ENCODE peak calls at places on chromosomes 7 and 10, in four cellular contexts. F is AG04450, C is breast epithelium, X is tibial artery. D is an unnamed sample.
A peak's percentile ranks its signal among the peaks of the same experiment; 100 is the strongest.

GRCh38 chr7:129684777-129685176 is 73.3 kb downstream of the NRF1 start:
- DNase-seq in F (no peak), C (no peak), X (no peak), D (no peak)

GRCh38 chr10:778626-779330 is 89.3 kb upstream of the DIP2C start:
- DNase-seq in F (no peak), C (no peak), X (no peak), D (no peak)

GRCh38 chr10:45418859-45419672 is 45.0 kb downstream of the ALOX5 start:
- DNase-seq in F (no peak), C (no peak), X (peak; percentile 71), D (no peak)

GRCh38 chr10:75034131-75034512 is 77.3 kb upstream of the SAMD8 start:
- DNase-seq in F (no peak), C (no peak), X (no peak), D (no peak)

GRCh38 chr10:96740141-96740540 is 19.8 kb upstream of the PIK3AP1 start:
- DNase-seq in F (no peak), C (no peak), X (no peak), D (no peak)

GRCh38 chr7:156251861-156252260 is 388.7 kb upstream of the RNF32 start:
- DNase-seq in F (no peak), C (no peak), X (no peak), D (no peak)

GRCh38 chr10:104054430-104054829 is 31.2 kb downstream of the COL17A1 start:
- DNase-seq in F (peak; percentile 18), C (no peak), X (no peak), D (no peak)

GRCh38 chr10:131143425-131144165 is 167.9 kb downstream of the TCERG1L start:
- DNase-seq in F (no peak), C (peak; percentile 24), X (no peak), D (no peak)

GRCh38 chr7:1531263-1531978 is 919 bp downstream of the MAFK start:
- DNase-seq in F (no peak), C (peak; percentile 60), X (peak; percentile 59), D (no peak)

GRCh38 chr10:21020545-21020944 is 123.4 kb upstream of the NEBL start:
- DNase-seq in F (no peak), C (no peak), X (no peak), D (no peak)

GRCh38 chr10:78063236-78063635 is 29.6 kb downstream of the RPS24 start:
- DNase-seq in F (no peak), C (no peak), X (no peak), D (no peak)

GRCh38 chr7:48168159-48168558 is 3.1 kb upstream of the ABCA13 start:
- DNase-seq in F (no peak), C (no peak), X (no peak), D (no peak)

GRCh38 chr10:92830478-92831389 is 17.6 kb upstream of the EXOC6 start:
- DNase-seq in F (no peak), C (no peak), X (no peak), D (no peak)

GRCh38 chr7:2680792-2681490 is 7.1 kb upstream of the AMZ1 start:
- DNase-seq in F (no peak), C (peak; percentile 75), X (peak; percentile 82), D (no peak)

GRCh38 chr7:130489140-130489967 is 2.5 kb upstream of the MEST start:
- DNase-seq in F (no peak), C (no peak), X (no peak), D (no peak)

GRCh38 chr7:116790025-116790424 is 72.4 kb upstream of the CAPZA2 start:
- DNase-seq in F (no peak), C (no peak), X (no peak), D (no peak)

GRCh38 chr10:78382776-78383175 is 349.1 kb downstream of the RPS24 start:
- DNase-seq in F (no peak), C (no peak), X (no peak), D (no peak)

GRCh38 chr7:77759294-77759889 is 38.8 kb downstream of the TMEM60 start:
- DNase-seq in F (peak; percentile 50), C (no peak), X (peak; percentile 66), D (no peak)

GRCh38 chr7:130228840-130229239 is 21.2 kb downstream of the SSMEM1 start:
- DNase-seq in F (no peak), C (no peak), X (no peak), D (no peak)

GRCh38 chr7:140639366-140640053 is 1.1 kb downstream of the DENND2A start:
- DNase-seq in F (peak; percentile 77), C (no peak), X (peak; percentile 26), D (no peak)

GRCh38 chr10:77586719-77587423 is 50.7 kb downstream of the KCNMA1 start:
- DNase-seq in F (peak; percentile 95), C (no peak), X (peak; percentile 79), D (no peak)

GRCh38 chr7:157837047-157837446 is 500.2 kb downstream of the DNAJB6 start:
- DNase-seq in F (no peak), C (no peak), X (no peak), D (no peak)

GRCh38 chr7:1593091-1593866 is 23.4 kb upstream of the PSMG3 start:
- DNase-seq in F (no peak), C (no peak), X (no peak), D (no peak)

GRCh38 chr7:23315366-23315765 is 16.2 kb downstream of the MALSU1 start:
- DNase-seq in F (no peak), C (no peak), X (no peak), D (no peak)

GRCh38 chr7:601573-602340 is 82.1 kb upstream of the PDGFA start:
- DNase-seq in F (no peak), C (no peak), X (peak; percentile 65), D (no peak)

GRCh38 chr7:28008171-28008570 is 172.4 kb downstream of the JAZF1 start:
- DNase-seq in F (no peak), C (no peak), X (no peak), D (no peak)

GRCh38 chr7:28745351-28745750 is 212.8 kb downstream of the TRIL start:
- DNase-seq in F (no peak), C (no peak), X (no peak), D (no peak)

DNA sequence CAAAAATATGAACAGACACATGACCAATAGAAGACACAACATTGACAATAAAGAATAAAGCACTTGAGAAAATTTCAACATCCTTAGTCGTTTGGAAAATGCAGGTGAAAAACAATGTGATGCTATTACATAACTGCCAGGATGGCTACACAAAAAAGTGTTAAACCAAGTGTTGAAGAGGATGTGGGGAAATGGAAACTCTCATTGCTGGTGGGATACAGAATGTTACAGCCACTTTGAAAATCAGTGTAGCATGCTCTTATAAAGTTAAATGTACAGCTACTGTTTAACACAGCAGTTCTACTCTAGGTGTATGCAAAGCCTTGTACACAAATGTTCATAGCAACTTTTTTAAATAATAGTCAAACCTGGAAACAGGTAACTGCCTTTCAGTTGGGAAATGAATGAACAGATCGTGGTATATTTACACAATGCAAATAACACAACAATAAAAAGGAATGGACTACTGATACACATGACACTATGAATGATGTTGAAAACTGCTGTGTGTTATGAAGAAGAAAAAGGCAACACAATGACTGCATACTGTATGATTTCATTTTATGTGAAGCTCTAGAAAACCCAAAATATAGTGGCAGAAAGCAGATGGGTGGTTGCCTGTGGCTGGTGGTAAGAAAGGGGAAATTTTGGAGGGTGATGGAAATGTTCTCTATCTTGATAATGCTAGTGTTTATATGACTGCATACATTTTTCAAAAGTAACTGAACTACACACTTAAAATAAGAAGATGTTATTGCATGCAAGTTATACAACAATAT is 102.2 kb upstream of the VIPR2 start:
- DNase-seq in F (no peak), C (no peak), X (no peak), D (no peak)
- H3K4me3 ChIP-seq in F (no peak overlapping the region), C (no peak overlapping the region), X (no peak overlapping the region), D (no peak overlapping the region)

GRCh38 chr7:40436761-40437160 is 302.0 kb downstream of the SUGCT start:
- DNase-seq in F (no peak), C (no peak), X (no peak), D (no peak)

GRCh38 chr7:40437498-40437897 is 302.7 kb downstream of the SUGCT start:
- DNase-seq in F (peak; percentile 76), C (no peak), X (no peak), D (no peak)

GRCh38 chr7:40437936-40438634 is 303.3 kb downstream of the SUGCT start:
- DNase-seq in F (no peak), C (no peak), X (no peak), D (no peak)
- H3K27ac ChIP-seq in F (peak overlapping the region; percentile 91), C (no peak overlapping the region), X (peak overlapping the region; percentile 68), D (no peak overlapping the region)

GRCh38 chr10:47309403-47310089 is 9.5 kb downstream of the GDF10 start:
- DNase-seq in F (no peak), C (no peak), X (no peak), D (no peak)
- TF ChIP-seq CTCF in F (peak; percentile 43), C (no peak), X (peak; percentile 18), D (no peak)

GRCh38 chr7:80614911-80615310 is 23.5 kb upstream of the CD36 start:
- DNase-seq in F (no peak), C (no peak), X (no peak), D (no peak)
- H3K4me3 ChIP-seq in F (no peak overlapping the region), C (no peak overlapping the region), X (no peak overlapping the region), D (no peak overlapping the region)

GRCh38 chr7:38978474-38978873 is 765 bp downstream of the POU6F2 start:
- DNase-seq in F (no peak), C (no peak), X (no peak), D (no peak)
- H3K27ac ChIP-seq in F (no peak overlapping the region), C (no peak overlapping the region), X (no peak overlapping the region), D (no peak overlapping the region)

GRCh38 chr7:101701153-101701794 is 72.2 kb upstream of the MYL10 start:
- DNase-seq in F (no peak), C (no peak), X (no peak), D (no peak)

GRCh38 chr7:101705327-101705726 is 76.2 kb upstream of the MYL10 start:
- DNase-seq in F (no peak), C (no peak), X (no peak), D (no peak)

GRCh38 chr7:101699884-101700283 is 70.8 kb upstream of the MYL10 start:
- DNase-seq in F (no peak), C (no peak), X (no peak), D (no peak)

GRCh38 chr7:101700424-101700823 is 71.3 kb upstream of the MYL10 start:
- DNase-seq in F (no peak), C (no peak), X (no peak), D (no peak)

GRCh38 chr7:101702362-101702850 is 73.3 kb upstream of the MYL10 start:
- DNase-seq in F (no peak), C (no peak), X (no peak), D (no peak)
- TF ChIP-seq CTCF in F (peak; percentile 13), C (no peak), X (no peak), D (no peak)

GRCh38 chr10:124630551-124630950 is 113.6 kb downstream of the FAM53B start:
- DNase-seq in F (no peak), C (no peak), X (no peak), D (no peak)

GRCh38 chr10:124632064-124632531 is 112.1 kb downstream of the FAM53B start:
- DNase-seq in F (no peak), C (peak; percentile 64), X (no peak), D (no peak)

GRCh38 chr10:124629842-124630241 is 114.3 kb downstream of the FAM53B start:
- DNase-seq in F (no peak), C (no peak), X (no peak), D (no peak)

GRCh38 chr10:124629410-124629809 is 114.8 kb downstream of the FAM53B start:
- DNase-seq in F (no peak), C (no peak), X (no peak), D (no peak)

DNA sequence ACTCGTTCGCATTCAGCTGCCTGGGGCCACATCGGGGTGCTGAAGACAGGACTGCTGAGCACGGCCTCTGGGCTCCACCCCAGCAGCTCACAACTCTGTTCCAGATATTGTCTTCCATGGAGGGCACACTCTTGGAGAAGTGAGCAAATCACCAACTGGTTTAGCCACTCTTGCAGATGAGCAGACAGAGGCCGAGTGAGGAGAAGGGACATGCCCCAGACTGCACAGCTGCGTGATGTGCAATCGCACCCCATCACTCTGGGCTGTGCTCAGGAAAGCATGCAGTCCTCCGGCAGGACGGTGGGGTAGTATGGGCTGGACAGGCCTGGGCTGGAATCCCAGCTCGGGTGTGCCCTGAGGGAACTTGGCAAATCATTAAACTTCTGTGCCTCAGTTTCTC is 111.6 kb downstream of the FAM53B start:
- DNase-seq in F (no peak), C (no peak), X (no peak), D (no peak)
- H3K4me3 ChIP-seq in F (no peak overlapping the region), C (no peak overlapping the region), X (no peak overlapping the region), D (peak overlapping the region; percentile 24)

D was measured in esophagus squamous epithelium.